ENCODE peak calls at places on chromosomes 6 and 20, in nine cellular contexts. A, C, X, H, N, I, R, B and O are unnamed samples.
A peak's percentile ranks its signal among the peaks of the same experiment; 100 is the strongest.

GRCh38 chr6:75600694-75601265 is 900 bp upstream of the SENP6 start:
- DNase-seq in A (no peak), C (peak; percentile 15), R (no peak), H (no peak), X (peak; percentile 4), I (peak; percentile 10), B (no peak), N (no peak), O (no peak)

GRCh38 chr6:34032856-34033255 is 113.0 kb downstream of the GRM4 start:
- DNase-seq in I (no peak), N (no peak), C (no peak), X (peak; percentile 56), H (no peak), B (no peak), A (no peak), R (no peak), O (no peak)

GRCh38 chr6:14502551-14502950 is 385.0 kb downstream of the CD83 start:
- DNase-seq in I (peak; percentile 68), B (no peak), X (no peak), A (no peak), H (no peak), R (no peak), N (no peak), C (no peak), O (no peak)

GRCh38 chr20:18839507-18840247 is 26.1 kb downstream of the SCP2D1 start:
- DNase-seq in A (no peak), I (no peak), X (no peak), C (no peak), N (no peak), B (no peak), H (no peak), R (no peak), O (no peak)

GRCh38 chr6:95352064-95352463 is 225.3 kb upstream of the MANEA start:
- DNase-seq in X (no peak), N (peak; percentile 8), I (peak; percentile 33), B (no peak), A (no peak), R (no peak), H (no peak), C (no peak), O (no peak)

GRCh38 chr20:16641511-16641910 is 68.3 kb upstream of the KIF16B start:
- DNase-seq in R (no peak), C (no peak), A (no peak), N (no peak), H (no peak), X (no peak), B (no peak), I (no peak), O (no peak)

GRCh38 chr6:141874930-141875602 is 257.7 kb upstream of the GJE1 start:
- DNase-seq in N (no peak), H (no peak), A (no peak), X (no peak), C (no peak), B (no peak), R (no peak), I (peak; percentile 57), O (no peak)

GRCh38 chr6:153668758-153669157 is 370.3 kb upstream of the OPRM1 start:
- DNase-seq in A (no peak), R (no peak), I (peak; percentile 5), B (no peak), N (no peak), H (no peak), C (no peak), X (no peak), O (no peak)